ENCODE peak calls at places on chromosomes 13 and 19, in four cellular contexts. One of them, this sample, is unnamed.

GRCh38 chr19:48896191-48896720 is 2.3 kb downstream of the TULP2 start:
- DNase-seq in ascending aorta: no peak
- DNase-seq in uterus: peak; percentile 79
- DNase-seq in neuronal stem cell: peak; percentile 53
- DNase-seq in this sample: peak; percentile 79

GRCh38 chr13:113413898-113414282 is 39.4 kb downstream of the ADPRHL1 start:
- DNase-seq in neuronal stem cell: no peak
- DNase-seq in uterus: no peak
- DNase-seq in ascending aorta: peak; percentile 87
- DNase-seq in this sample: no peak

GRCh38 chr13:43232144-43232840 is 208.9 kb downstream of the DNAJC15 start:
- DNase-seq in ascending aorta: no peak
- DNase-seq in uterus: no peak
- DNase-seq in neuronal stem cell: no peak
- DNase-seq in this sample: no peak

GRCh38 chr13:31204592-31204991 is 4.8 kb downstream of the B3GLCT start:
- DNase-seq in neuronal stem cell: no peak
- DNase-seq in ascending aorta: no peak
- DNase-seq in uterus: peak; percentile 43
- DNase-seq in this sample: no peak

GRCh38 chr19:19482785-19483625 is 32.3 kb downstream of the TSSK6 start:
- DNase-seq in uterus: no peak
- DNase-seq in neuronal stem cell: no peak
- DNase-seq in ascending aorta: no peak
- DNase-seq in this sample: no peak

GRCh38 chr19:18761531-18762110 is 29.5 kb downstream of the COMP start:
- DNase-seq in ascending aorta: no peak
- DNase-seq in uterus: no peak
- DNase-seq in neuronal stem cell: no peak
- DNase-seq in this sample: no peak

GRCh38 chr19:45446944-45447343 is 20.9 kb upstream of the FOSB start:
- DNase-seq in uterus: no peak
- DNase-seq in ascending aorta: no peak
- DNase-seq in neuronal stem cell: no peak
- DNase-seq in this sample: no peak

GRCh38 chr19:16527334-16527935 is 14.8 kb downstream of the CHERP start:
- DNase-seq in ascending aorta: no peak
- DNase-seq in uterus: no peak
- DNase-seq in neuronal stem cell: no peak
- DNase-seq in this sample: no peak

GRCh38 chr13:43159007-43159406 is 135.6 kb downstream of the DNAJC15 start:
- DNase-seq in uterus: no peak
- DNase-seq in neuronal stem cell: no peak
- DNase-seq in ascending aorta: no peak
- DNase-seq in this sample: no peak

GRCh38 chr13:71621152-71622124 is 245.6 kb downstream of the DACH1 start:
- DNase-seq in neuronal stem cell: no peak
- DNase-seq in ascending aorta: no peak
- DNase-seq in uterus: no peak
- DNase-seq in this sample: peak; percentile 30

GRCh38 chr19:38975214-38975860 is at the start of gene FBXO17:
- DNase-seq in uterus: peak; percentile 51
- DNase-seq in ascending aorta: peak; percentile 75
- DNase-seq in neuronal stem cell: peak; percentile 50
- DNase-seq in this sample: peak; percentile 75

GRCh38 chr13:52348983-52349780 is 56.8 kb downstream of the THSD1 start:
- DNase-seq in uterus: no peak
- DNase-seq in neuronal stem cell: no peak
- DNase-seq in ascending aorta: no peak
- DNase-seq in this sample: peak; percentile 46

GRCh38 chr19:3658823-3659745 is 32.5 kb upstream of the CACTIN start:
- DNase-seq in uterus: no peak
- DNase-seq in ascending aorta: no peak
- DNase-seq in neuronal stem cell: no peak
- DNase-seq in this sample: no peak

GRCh38 chr13:101624210-101624922 is 171.9 kb downstream of the ITGBL1 start:
- DNase-seq in ascending aorta: no peak
- DNase-seq in uterus: no peak
- DNase-seq in neuronal stem cell: no peak
- DNase-seq in this sample: no peak

GRCh38 chr19:50416815-50417137 is 2.0 kb upstream of the SPIB start:
- DNase-seq in neuronal stem cell: no peak
- DNase-seq in ascending aorta: no peak
- DNase-seq in uterus: no peak
- DNase-seq in this sample: no peak

GRCh38 chr13:89852570-89852969 is 1494.9 kb upstream of the MIR17HG start:
- DNase-seq in neuronal stem cell: no peak
- DNase-seq in ascending aorta: no peak
- DNase-seq in uterus: no peak
- DNase-seq in this sample: no peak

GRCh38 chr13:76053181-76053580 is 417.1 kb downstream of the LMO7 start:
- DNase-seq in ascending aorta: no peak
- DNase-seq in uterus: no peak
- DNase-seq in neuronal stem cell: no peak
- DNase-seq in this sample: no peak

DNA sequence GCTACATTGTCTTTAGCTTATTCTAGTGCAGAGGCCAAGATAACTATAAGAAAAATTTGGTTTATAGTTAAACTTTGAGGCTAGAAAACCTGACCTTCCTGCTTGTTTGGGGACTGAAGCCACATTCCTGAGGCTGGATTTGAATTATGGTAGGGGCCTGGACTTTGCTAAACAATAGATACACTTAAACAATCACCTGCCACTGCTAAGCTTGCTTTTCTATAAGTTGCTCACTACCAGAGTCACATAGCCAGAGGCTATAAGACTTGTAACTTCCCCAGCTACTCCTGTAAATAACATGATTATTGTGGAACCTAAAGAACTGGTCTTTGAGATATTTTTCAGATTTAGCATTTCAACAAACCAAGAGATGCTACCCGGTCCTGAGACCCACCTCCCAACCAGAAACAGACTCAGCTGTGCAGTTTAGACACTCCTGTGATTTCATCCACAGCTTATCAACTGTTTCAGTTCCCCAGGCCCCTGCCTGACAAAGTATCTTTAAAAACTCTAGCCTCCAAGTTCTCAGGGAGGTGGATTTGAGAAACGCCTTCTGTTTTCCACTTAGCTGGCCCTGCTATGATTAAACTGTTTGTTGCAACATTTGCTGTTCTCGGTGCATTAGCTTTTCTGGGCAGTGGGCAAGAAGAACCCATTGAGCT is 77.7 kb downstream of the MIPEP start:
- DNase-seq in neuronal stem cell: no peak
- DNase-seq in ascending aorta: no peak
- DNase-seq in uterus: no peak
- DNase-seq in this sample: no peak
- H3K27ac ChIP-seq in neuronal stem cell: no peak overlapping the region
- H3K27ac ChIP-seq in ascending aorta: no peak overlapping the region
- H3K27ac ChIP-seq in uterus: peak overlapping the region; percentile 23
- H3K27ac ChIP-seq in this sample: peak overlapping the region; percentile 64

DNA sequence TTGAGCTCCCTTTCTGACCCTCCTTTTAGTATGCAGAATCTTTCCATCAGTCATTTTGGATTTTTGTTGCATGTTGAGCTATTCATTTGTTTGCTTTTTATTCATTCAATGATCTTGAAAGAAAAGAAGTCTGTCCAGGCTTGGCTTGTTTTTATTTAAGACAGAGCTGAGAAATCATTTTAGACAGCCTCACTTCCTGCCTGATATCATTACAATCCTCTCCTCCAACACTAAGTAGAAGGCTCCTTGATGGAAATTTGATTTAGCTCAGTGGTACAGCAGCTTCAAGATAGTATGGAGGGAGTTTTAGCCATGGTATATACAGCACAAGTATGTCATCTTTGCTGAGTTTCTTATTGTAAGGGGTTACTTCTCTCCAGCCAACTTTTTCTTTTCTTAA is 28.4 kb downstream of the MBNL2 start:
- DNase-seq in ascending aorta: no peak
- DNase-seq in uterus: no peak
- DNase-seq in neuronal stem cell: no peak
- DNase-seq in this sample: no peak
- H3K4me1 ChIP-seq in ascending aorta: no peaks in the 10 kb centered on the region
- H3K4me1 ChIP-seq in uterus: peaks cover 11% of the 10 kb centered on the region
- H3K4me1 ChIP-seq in neuronal stem cell: peaks cover 3% of the 10 kb centered on the region
- H3K4me1 ChIP-seq in this sample: no peaks in the 10 kb centered on the region

GRCh38 chr13:33869005-33869404 is 51.1 kb downstream of the RFC3 start:
- DNase-seq in uterus: no peak
- DNase-seq in neuronal stem cell: no peak
- DNase-seq in ascending aorta: no peak
- DNase-seq in this sample: no peak
- H3K27ac ChIP-seq in uterus: no peak overlapping the region
- H3K27ac ChIP-seq in neuronal stem cell: no peak overlapping the region
- H3K27ac ChIP-seq in ascending aorta: no peak overlapping the region
- H3K27ac ChIP-seq in this sample: no peak overlapping the region

GRCh38 chr19:2087621-2088100 is 8.5 kb downstream of the MOB3A start:
- DNase-seq in uterus: no peak
- DNase-seq in ascending aorta: no peak
- DNase-seq in neuronal stem cell: no peak
- DNase-seq in this sample: no peak

GRCh38 chr19:2081873-2082810 is 14.0 kb downstream of the MOB3A start:
- DNase-seq in neuronal stem cell: no peak
- DNase-seq in uterus: no peak
- DNase-seq in ascending aorta: no peak
- DNase-seq in this sample: no peak

GRCh38 chr19:2089001-2089711 is 7.0 kb downstream of the MOB3A start:
- DNase-seq in uterus: no peak
- DNase-seq in ascending aorta: no peak
- DNase-seq in neuronal stem cell: no peak
- DNase-seq in this sample: no peak

GRCh38 chr19:2083174-2083854 is 12.8 kb downstream of the MOB3A start:
- DNase-seq in neuronal stem cell: no peak
- DNase-seq in ascending aorta: no peak
- DNase-seq in uterus: peak; percentile 25
- DNase-seq in this sample: no peak

DNA sequence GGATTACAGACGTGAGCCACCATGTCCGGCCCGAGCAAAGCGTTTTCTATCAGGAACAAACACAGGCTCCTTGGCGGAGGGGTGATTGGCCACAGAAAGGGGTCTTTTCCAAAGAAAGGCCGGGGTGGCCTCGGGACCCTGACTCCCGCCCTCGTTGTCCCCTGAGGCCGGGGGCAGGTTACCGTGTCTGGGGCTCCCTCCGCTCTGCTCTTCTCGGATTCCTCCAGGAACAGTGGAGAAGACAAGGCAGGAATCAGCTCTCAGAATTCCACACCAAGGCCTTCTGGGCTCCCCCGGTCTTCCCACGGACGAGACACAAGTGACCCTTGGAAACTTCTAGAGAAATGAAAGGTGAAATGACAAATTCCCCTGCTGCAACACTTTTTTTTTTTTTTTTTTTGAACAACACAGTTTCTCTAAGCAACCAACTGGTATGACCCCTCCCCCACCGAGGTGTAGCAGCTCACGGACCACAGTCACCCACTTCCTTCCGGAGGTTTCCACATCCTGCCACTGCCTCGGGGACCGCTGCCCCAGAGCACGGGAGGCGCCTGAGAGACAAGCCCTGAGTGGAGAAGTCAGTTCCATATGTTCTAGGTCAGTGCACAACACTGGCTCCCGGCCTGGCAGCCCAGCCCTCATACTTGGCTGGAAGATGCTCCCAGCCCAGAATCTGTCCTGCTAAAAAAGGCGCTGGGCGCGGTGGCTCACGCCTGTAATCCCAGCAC is 11.0 kb downstream of the MOB3A start:
- DNase-seq in uterus: no peak
- DNase-seq in ascending aorta: peak; percentile 87
- DNase-seq in neuronal stem cell: no peak
- DNase-seq in this sample: peak; percentile 60
- H3K4me1 ChIP-seq in uterus: peaks cover 4% of the 10 kb centered on the region
- H3K4me1 ChIP-seq in ascending aorta: no peaks in the 10 kb centered on the region
- H3K4me1 ChIP-seq in neuronal stem cell: peaks cover 2% of the 10 kb centered on the region
- H3K4me1 ChIP-seq in this sample: no peaks in the 10 kb centered on the region

GRCh38 chr19:43675906-43676305 is 5.9 kb upstream of the PLAUR start:
- DNase-seq in neuronal stem cell: no peak
- DNase-seq in ascending aorta: no peak
- DNase-seq in uterus: no peak
- DNase-seq in this sample: no peak
- H3K27ac ChIP-seq in neuronal stem cell: no peak overlapping the region
- H3K27ac ChIP-seq in ascending aorta: no peak overlapping the region
- H3K27ac ChIP-seq in uterus: no peak overlapping the region
- H3K27ac ChIP-seq in this sample: no peak overlapping the region

DNA sequence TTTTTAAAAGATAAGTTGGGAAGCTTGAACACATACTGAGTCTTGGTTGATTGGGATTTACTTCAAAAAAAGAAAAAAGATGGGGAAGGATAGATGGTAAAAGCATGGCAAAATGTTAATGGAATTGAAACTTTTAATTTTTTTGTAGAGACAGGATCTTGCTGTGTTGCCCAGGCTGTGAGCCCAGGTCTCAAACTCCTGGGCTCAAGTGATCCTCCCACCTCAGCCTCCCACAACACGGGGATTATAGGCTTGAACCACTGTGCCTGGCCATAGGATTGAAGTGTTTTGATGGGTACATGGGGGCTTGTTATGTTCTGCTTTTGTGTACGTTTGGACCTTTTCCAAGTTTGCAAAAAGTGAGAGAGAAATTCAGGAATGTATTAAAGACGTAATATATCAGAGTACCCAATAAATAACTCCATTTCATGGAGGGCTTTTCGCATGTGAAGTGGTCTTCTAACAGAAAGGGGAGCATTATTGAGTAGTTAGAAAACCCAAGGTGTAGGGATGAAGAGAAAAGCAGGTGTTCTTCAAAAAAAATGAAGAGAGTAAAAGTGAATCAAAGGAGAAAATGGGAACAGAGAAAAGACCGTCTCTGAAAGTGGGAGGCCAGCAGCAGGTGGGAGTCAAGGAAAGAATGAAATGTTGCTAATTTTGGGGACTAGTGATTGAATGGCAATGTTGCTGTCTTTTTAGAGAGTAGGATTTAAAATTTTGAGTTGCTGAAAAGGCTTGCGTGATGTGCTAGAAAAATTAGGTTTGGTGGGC is 55.2 kb downstream of the GARRE1 start:
- DNase-seq in neuronal stem cell: no peak
- DNase-seq in ascending aorta: no peak
- DNase-seq in uterus: no peak
- DNase-seq in this sample: no peak
- H3K4me1 ChIP-seq in neuronal stem cell: peaks cover 17% of the 10 kb centered on the region
- H3K4me1 ChIP-seq in ascending aorta: peaks cover 10% of the 10 kb centered on the region
- H3K4me1 ChIP-seq in uterus: peaks cover 9% of the 10 kb centered on the region
- H3K4me1 ChIP-seq in this sample: no peaks in the 10 kb centered on the region

This sample was measured in cardiac muscle cell.